ENCODE peak calls at places on chromosomes 16 and 17, in nine cellular contexts. Q is testis; S is thoracic aorta; G is OCI-LY7; A is lower lobe of right lung; Z is uterus; V is CD8-positive, alpha-beta T cell; U is A549; Y is A673. N is an unnamed sample.
A peak's percentile ranks its signal among the peaks of the same experiment; 100 is the strongest.

GRCh38 chr17:41551370-41551769 is 20.5 kb downstream of the KRT9 start:
- DNase-seq in Q (no peak), S (no peak), G (no peak), A (no peak), Z (no peak), V (no peak), U (no peak), Y (no peak), N (no peak)

GRCh38 chr17:43169561-43170139 is 1.4 kb upstream of the NBR1 start:
- DNase-seq in Q (peak; percentile 46), S (no peak), G (peak; percentile 25), A (peak; percentile 52), Z (peak; percentile 34), V (no peak), U (peak; percentile 62), Y (peak; percentile 17), N (no peak)

GRCh38 chr17:19538095-19539039 is 4.7 kb downstream of the SLC47A1 start:
- DNase-seq in Q (peak; percentile 41), S (no peak), G (peak; percentile 22), A (peak; percentile 78), Z (no peak), V (no peak), U (no peak), Y (no peak), N (peak; percentile 82)

GRCh38 chr16:88533381-88533831 is 36.8 kb upstream of the ZC3H18 start:
- DNase-seq in Q (no peak), S (no peak), G (no peak), A (peak; percentile 57), Z (no peak), V (no peak), U (no peak), Y (peak; percentile 52), N (no peak)

GRCh38 chr17:40311575-40311974 is 2.6 kb downstream of the RARA start:
- DNase-seq in Q (no peak), S (no peak), G (no peak), A (peak; percentile 76), Z (peak; percentile 63), V (no peak), U (no peak), Y (peak; percentile 60), N (peak; percentile 82)

GRCh38 chr16:81374514-81374913 is 59.8 kb downstream of the GAN start:
- DNase-seq in Q (no peak), S (no peak), G (no peak), A (no peak), Z (no peak), V (no peak), U (no peak), Y (no peak), N (no peak)

GRCh38 chr17:1197781-1198490 is 18.2 kb upstream of the ABR start:
- DNase-seq in Q (peak; percentile 88), S (no peak), G (peak; percentile 96), A (peak; percentile 92), Z (peak; percentile 44), V (peak; percentile 78), U (no peak), Y (no peak), N (peak; percentile 91)

GRCh38 chr17:1834378-1835149 is 4.8 kb downstream of the RPA1 start:
- DNase-seq in Q (no peak), S (no peak), G (no peak), A (no peak), Z (no peak), V (no peak), U (no peak), Y (no peak), N (no peak)

GRCh38 chr16:89171216-89172170 is at the start of gene CDH15:
- DNase-seq in Q (peak; percentile 93), S (peak; percentile 48), G (peak; percentile 97), A (peak; percentile 96), Z (peak; percentile 61), V (peak; percentile 89), U (peak; percentile 96), Y (peak; percentile 96), N (peak; percentile 98)

GRCh38 chr17:29569245-29569950 is 897 bp downstream of the TP53I13 start:
- DNase-seq in Q (no peak), S (no peak), G (no peak), A (no peak), Z (no peak), V (no peak), U (no peak), Y (no peak), N (peak; percentile 54)

GRCh38 chr17:29567362-29568330 is 809 bp upstream of the ABHD15 start:
- DNase-seq in Q (peak; percentile 50), S (no peak), G (peak; percentile 84), A (peak; percentile 84), Z (peak; percentile 61), V (peak; percentile 79), U (peak; percentile 85), Y (peak; percentile 87), N (peak; percentile 90)

GRCh38 chr17:29570521-29570920 is 2.0 kb downstream of the TP53I13 start:
- DNase-seq in Q (peak; percentile 10), S (no peak), G (no peak), A (no peak), Z (no peak), V (no peak), U (no peak), Y (no peak), N (peak; percentile 52)

GRCh38 chr17:29566473-29567361 is at the start of gene ABHD15:
- DNase-seq in Q (peak; percentile 56), S (no peak), G (peak; percentile 45), A (peak; percentile 87), Z (peak; percentile 67), V (peak; percentile 56), U (peak; percentile 75), Y (peak; percentile 51), N (peak; percentile 92)

GRCh38 chr17:29568331-29569244 is at the start of gene TP53I13:
- DNase-seq in Q (peak; percentile 94), S (no peak), G (peak; percentile 93), A (peak; percentile 92), Z (peak; percentile 90), V (peak; percentile 91), U (peak; percentile 90), Y (peak; percentile 95), N (peak; percentile 94)
- TF ChIP-seq CTCF in Q (no peak), S (no peak), G (no peak), A (no peak), Z (no peak), V (no peak), U (no peak), Y (no peak), N (no peak)

GRCh38 chr17:68456529-68457167 is 648 bp downstream of the WIPI1 start:
- DNase-seq in Q (peak; percentile 93), S (peak; percentile 32), G (no peak), A (peak; percentile 80), Z (peak; percentile 68), V (no peak), U (peak; percentile 84), Y (no peak), N (peak; percentile 84)

GRCh38 chr17:68457168-68457538 is at the start of gene WIPI1:
- DNase-seq in Q (peak; percentile 36), S (no peak), G (peak; percentile 80), A (peak; percentile 79), Z (no peak), V (no peak), U (peak; percentile 36), Y (peak; percentile 28), N (no peak)

GRCh38 chr17:68457539-68458259 is 403 bp upstream of the WIPI1 start:
- DNase-seq in Q (peak; percentile 99), S (peak; percentile 88), G (peak; percentile 100), A (peak; percentile 99), Z (peak; percentile 99), V (peak; percentile 97), U (peak; percentile 98), Y (peak; percentile 98), N (peak; percentile 99)

GRCh38 chr17:68453991-68454665 is 3.2 kb downstream of the WIPI1 start:
- DNase-seq in Q (no peak), S (no peak), G (no peak), A (no peak), Z (no peak), V (no peak), U (no peak), Y (no peak), N (no peak)

GRCh38 chr17:68455756-68456528 is 1.4 kb downstream of the WIPI1 start:
- DNase-seq in Q (no peak), S (no peak), G (no peak), A (no peak), Z (no peak), V (no peak), U (peak; percentile 21), Y (no peak), N (no peak)
- H3K27ac ChIP-seq in Q (peak overlapping the region; percentile 95), S (peak overlapping the region; percentile 96), G (no peak overlapping the region), A (peak overlapping the region; percentile 88), Z (peak overlapping the region; percentile 97), V (no peak overlapping the region), U (peak overlapping the region; percentile 10), Y (no peak overlapping the region), N (peak overlapping the region; percentile 87)

DNA sequence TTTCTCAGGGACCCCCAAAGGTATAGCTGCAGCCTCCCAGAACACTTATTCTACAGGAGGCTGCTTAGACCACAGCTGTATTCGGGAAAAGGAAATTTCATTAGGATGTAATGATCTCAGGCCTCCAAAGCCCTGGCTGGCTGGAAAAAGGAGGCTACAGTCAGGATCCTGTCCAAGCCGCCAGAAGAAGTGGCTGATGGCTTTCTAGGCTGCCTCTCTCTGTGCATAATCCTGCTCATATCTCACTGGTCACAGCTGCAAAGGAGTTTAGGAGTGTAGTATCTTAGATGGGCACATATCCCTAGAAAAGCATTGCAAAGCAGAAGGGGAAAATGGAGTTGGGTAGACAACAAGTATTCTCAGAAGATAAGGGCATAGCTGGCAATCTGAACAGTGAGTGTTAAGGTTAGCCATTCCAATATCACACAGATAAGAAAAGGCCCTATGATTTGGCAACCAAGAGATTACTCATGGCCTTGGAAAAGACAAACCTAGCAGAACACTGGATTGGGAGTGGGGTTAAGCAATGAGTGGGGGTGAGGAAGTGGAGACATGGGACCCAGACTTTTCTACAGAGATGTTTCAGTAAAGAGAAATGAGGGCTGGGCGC is 26.0 kb upstream of the PRKCA start:
- DNase-seq in Q (no peak), S (no peak), G (no peak), A (no peak), Z (no peak), V (no peak), U (peak; percentile 58), Y (no peak), N (no peak)
- H3K9me3 ChIP-seq in Q (no peaks in the 10 kb centered on the region), S (no peaks in the 10 kb centered on the region), G (no peaks in the 10 kb centered on the region), A (peaks cover 2% of the 10 kb centered on the region), Z (no peaks in the 10 kb centered on the region), V (no peaks in the 10 kb centered on the region), U (peaks cover 5% of the 10 kb centered on the region), Y (no peaks in the 10 kb centered on the region), N (no peaks in the 10 kb centered on the region)

DNA sequence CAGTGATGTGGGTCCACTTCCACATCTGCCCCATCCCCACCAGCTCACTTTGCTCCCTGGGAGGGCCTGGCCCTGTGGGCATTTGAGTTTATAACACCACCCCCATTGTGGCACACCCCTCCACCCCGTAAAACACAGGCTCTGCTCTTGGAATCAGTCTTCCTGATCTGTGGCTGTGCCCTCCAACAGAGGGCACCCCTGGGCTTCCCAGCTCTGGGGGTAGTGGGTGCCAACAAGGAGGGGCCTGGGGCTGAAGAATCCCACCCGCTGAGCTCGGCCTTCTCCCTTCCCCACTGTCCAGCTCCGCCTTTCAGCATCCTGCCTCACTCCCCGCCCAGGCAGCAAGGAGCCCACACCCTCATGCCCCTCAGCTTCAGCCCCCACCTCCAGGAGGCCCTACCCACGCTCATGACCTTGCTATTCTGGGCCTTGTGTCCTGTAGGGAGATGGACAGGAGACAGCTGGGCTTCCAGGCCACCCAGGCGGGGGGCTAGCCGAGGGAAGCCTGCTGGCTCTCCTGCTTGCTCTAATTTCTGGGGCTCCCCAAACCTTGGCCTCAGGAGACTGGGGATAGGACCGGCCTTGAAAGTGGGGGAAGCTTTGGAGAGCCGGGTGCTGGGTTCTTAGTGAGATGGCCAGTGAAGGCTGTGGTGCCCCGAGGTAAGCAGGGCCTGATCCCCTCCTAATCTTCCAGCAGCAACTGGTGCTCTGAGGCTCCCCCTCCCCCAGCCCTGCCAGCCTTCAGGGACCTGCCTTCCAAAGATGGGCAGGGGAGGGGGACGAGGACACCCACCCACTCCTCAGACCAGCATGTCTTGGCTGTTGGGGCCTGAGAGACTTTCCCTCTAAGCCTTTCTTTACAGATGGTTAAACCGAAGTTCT is 2.9 kb upstream of the ATP2A1 start:
- DNase-seq in Q (no peak), S (no peak), G (no peak), A (no peak), Z (no peak), V (no peak), U (peak; percentile 32), Y (no peak), N (no peak)
- TF ChIP-seq CTCF in Q (no peak), S (no peak), G (peak; percentile 55), A (no peak), Z (no peak), V (no peak), U (peak; percentile 36), Y (no peak), N (no peak)

N was measured in upper lobe of right lung.